ENCODE peak calls at places on chromosomes 7 and 10, in ten cellular contexts. C is endothelial cell, A is B cell, M is MM.1S, W is chondrocyte, P is brain microvascular endothelial cell, Z is OCI-LY7, U is Peyer's patch, S is NB4, Y is Calu3. F is an unnamed sample.

GRCh38 chr7:20194586-20194985 is 22.6 kb downstream of the MACC1 start:
- DNase-seq in A (no peak), Y (no peak), C (no peak), P (no peak), U (no peak), W (no peak), M (no peak), S (no peak), Z (no peak), F (no peak)

GRCh38 chr10:101485681-101486554 is 102.1 kb downstream of the POLL start:
- DNase-seq in C (no peak), S (peak), Y (no peak), M (no peak), W (no peak), P (no peak), Z (no peak), A (no peak), U (no peak), F (no peak)

GRCh38 chr10:45091968-45092367 is 91.2 kb downstream of the ZNF22 start:
- DNase-seq in U (no peak), Y (no peak), W (no peak), C (no peak), M (peak), Z (no peak), S (no peak), A (no peak), P (no peak), F (no peak)

GRCh38 chr10:98664329-98665042 is 217.8 kb upstream of the HPS1 start:
- DNase-seq in U (no peak), Z (peak), Y (peak), C (peak), M (peak), S (peak), W (no peak), A (peak), P (peak), F (peak)

GRCh38 chr10:86127274-86127819 is 239.2 kb downstream of the GRID1 start:
- DNase-seq in U (no peak), Y (no peak), S (no peak), W (no peak), C (no peak), P (no peak), Z (no peak), M (peak), A (no peak), F (no peak)

GRCh38 chr10:106980711-106981460 is 183.6 kb downstream of the SORCS1 start:
- DNase-seq in W (no peak), A (no peak), Z (no peak), P (no peak), S (no peak), U (no peak), Y (no peak), C (no peak), M (peak), F (no peak)

GRCh38 chr7:43693687-43694398 is 35.5 kb downstream of the COA1 start:
- DNase-seq in W (no peak), U (no peak), C (no peak), A (no peak), S (no peak), Z (no peak), M (no peak), Y (no peak), P (peak), F (peak)

GRCh38 chr7:155297517-155298287 is at the start of gene INSIG1:
- DNase-seq in A (peak), W (no peak), Z (peak), S (peak), U (peak), M (peak), P (peak), C (peak), Y (peak), F (peak)

GRCh38 chr7:45911311-45911710 is 9.8 kb downstream of the IGFBP3 start:
- DNase-seq in U (no peak), P (no peak), M (no peak), A (no peak), C (no peak), S (no peak), W (no peak), Z (no peak), Y (no peak), F (no peak)

GRCh38 chr7:155489862-155490696 is 32.1 kb downstream of the EN2 start:
- DNase-seq in C (no peak), Y (no peak), W (no peak), A (no peak), U (no peak), M (no peak), Z (no peak), S (no peak), P (no peak), F (no peak)

GRCh38 chr10:43820663-43821062 is 172.0 kb upstream of the ZNF32 start:
- DNase-seq in P (no peak), Y (no peak), C (no peak), W (no peak), Z (no peak), U (no peak), S (no peak), A (no peak), M (no peak), F (no peak)

GRCh38 chr10:30111340-30111980 is 52.1 kb upstream of the JCAD start:
- DNase-seq in Y (no peak), U (no peak), P (peak), M (no peak), C (no peak), S (no peak), W (no peak), A (no peak), Z (no peak), F (no peak)

GRCh38 chr7:28065721-28066285 is 114.8 kb downstream of the JAZF1 start:
- DNase-seq in U (no peak), Z (no peak), Y (no peak), A (no peak), P (no peak), C (no peak), M (no peak), S (no peak), W (no peak), F (no peak)

GRCh38 chr10:34759161-34759836 is 55.8 kb downstream of the PARD3 start:
- DNase-seq in Z (no peak), U (no peak), S (peak), A (no peak), Y (no peak), M (no peak), C (no peak), W (no peak), P (no peak), F (no peak)

GRCh38 chr7:135481600-135481979 is 28.3 kb downstream of the CNOT4 start:
- DNase-seq in Y (no peak), C (no peak), M (no peak), S (no peak), P (no peak), W (no peak), U (no peak), A (no peak), Z (no peak), F (no peak)

GRCh38 chr7:77335581-77335980 is 80.6 kb downstream of the GSAP start:
- DNase-seq in C (no peak), A (no peak), M (no peak), U (no peak), Z (no peak), P (no peak), W (no peak), Y (no peak), S (no peak), F (no peak)

GRCh38 chr7:39407139-39407538 is 159.1 kb upstream of the YAE1 start:
- DNase-seq in C (no peak), A (no peak), M (no peak), Y (peak), Z (no peak), U (no peak), P (no peak), S (no peak), W (no peak), F (no peak)

GRCh38 chr10:34739915-34740314 is 75.2 kb downstream of the PARD3 start:
- DNase-seq in A (no peak), M (peak), W (no peak), P (peak), Y (peak), U (no peak), Z (no peak), S (peak), C (peak), F (peak)

GRCh38 chr7:35596061-35596460 is 98.9 kb downstream of the HERPUD2 start:
- DNase-seq in P (peak), Y (no peak), U (no peak), A (no peak), Z (no peak), W (no peak), C (no peak), M (no peak), S (peak), F (peak)

GRCh38 chr7:41887446-41887845 is 184.6 kb upstream of the INHBA start:
- DNase-seq in P (no peak), C (no peak), U (no peak), W (no peak), M (no peak), S (peak), Y (no peak), A (no peak), Z (no peak), F (no peak)

GRCh38 chr7:122182081-122182480 is 38.0 kb upstream of the AASS start:
- DNase-seq in A (no peak), C (no peak), W (no peak), P (no peak), M (no peak), U (no peak), Z (no peak), S (no peak), Y (no peak), F (no peak)

GRCh38 chr7:52826515-52826914 is 208.9 kb upstream of the POM121L12 start:
- DNase-seq in C (no peak), Y (no peak), W (no peak), A (no peak), S (no peak), P (no peak), M (no peak), Z (no peak), U (no peak), F (no peak)

GRCh38 chr7:14639801-14640200 is 262.8 kb downstream of the DGKB start:
- DNase-seq in C (no peak), Y (peak), A (no peak), P (no peak), W (no peak), S (no peak), M (no peak), U (no peak), Z (no peak), F (peak)

GRCh38 chr7:135558881-135559280 is 1.2 kb downstream of the NUP205 start:
- DNase-seq in P (no peak), M (no peak), U (no peak), S (no peak), C (no peak), W (no peak), Z (no peak), A (no peak), Y (no peak), F (no peak)

GRCh38 chr7:142754681-142755575 is 5.7 kb downstream of the PRSS1 start:
- DNase-seq in P (no peak), S (no peak), A (no peak), U (no peak), Z (no peak), W (no peak), M (no peak), C (no peak), Y (no peak), F (no peak)

GRCh38 chr7:42454006-42454405 is 217.0 kb upstream of the GLI3 start:
- DNase-seq in Z (no peak), Y (no peak), W (no peak), U (no peak), C (no peak), A (no peak), M (no peak), P (no peak), S (no peak), F (no peak)

GRCh38 chr7:55593172-55593514 is 20.8 kb upstream of the VOPP1 start:
- DNase-seq in P (no peak), U (no peak), W (no peak), A (no peak), S (no peak), Z (no peak), M (no peak), C (no peak), Y (no peak), F (no peak)

GRCh38 chr10:102229810-102230263 is 3.7 kb downstream of the ELOVL3 start:
- DNase-seq in P (peak), Z (peak), W (no peak), U (peak), A (peak), S (peak), Y (peak), M (peak), C (peak), F (peak)

GRCh38 chr10:33143160-33143728 is 185.2 kb upstream of the ITGB1 start:
- DNase-seq in M (no peak), A (no peak), W (no peak), Z (no peak), U (no peak), Y (no peak), S (peak), P (peak), C (no peak), F (peak)

GRCh38 chr7:98354511-98355249 is 46.2 kb downstream of the BAIAP2L1 start:
- DNase-seq in S (no peak), Y (peak), W (no peak), M (no peak), Z (no peak), A (no peak), U (no peak), P (peak), C (no peak), F (peak)

GRCh38 chr10:5563991-5564536 is 39.3 kb downstream of the CALML3 start:
- DNase-seq in A (no peak), M (no peak), C (no peak), S (peak), U (no peak), P (peak), Z (no peak), W (peak), Y (no peak), F (no peak)

GRCh38 chr7:146146866-146147265 is 30.3 kb downstream of the CNTNAP2 start:
- DNase-seq in P (peak), W (no peak), S (no peak), A (no peak), Z (no peak), M (no peak), Y (no peak), U (no peak), C (no peak), F (no peak)

GRCh38 chr7:81775560-81775959 is 5.7 kb upstream of the HGF start:
- DNase-seq in U (no peak), M (no peak), A (no peak), Z (no peak), W (no peak), C (no peak), P (no peak), Y (no peak), S (no peak), F (no peak)

GRCh38 chr7:114099337-114099736 is 180.5 kb upstream of the PPP1R3A start:
- DNase-seq in Z (no peak), C (no peak), U (no peak), Y (no peak), P (no peak), W (no peak), A (no peak), M (no peak), S (no peak), F (no peak)

DNA sequence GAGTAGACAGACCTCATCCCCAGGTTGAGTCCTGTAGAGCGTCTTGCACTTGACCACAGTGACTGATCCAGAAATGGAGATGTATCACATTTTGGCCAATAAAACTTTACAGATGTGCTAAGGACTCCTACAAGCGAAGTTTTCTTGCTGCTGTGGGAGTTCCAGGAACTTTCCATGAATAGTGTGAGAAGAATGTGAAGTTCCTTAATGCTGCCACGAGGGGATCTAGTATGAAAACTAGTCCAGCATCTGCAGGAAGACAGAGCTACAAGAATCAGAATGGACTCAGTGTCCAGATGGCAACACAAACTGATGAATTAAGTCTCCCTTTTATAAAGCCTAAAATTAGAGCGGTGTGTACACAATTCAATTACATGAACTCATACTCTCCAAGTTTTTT is 14.8 kb upstream of the LSM8 start:
- DNase-seq in A (no peak), Z (no peak), S (peak), M (no peak), C (no peak), U (no peak), W (no peak), Y (no peak), P (peak), F (no peak)
- TF ChIP-seq CTCF in A (no peak), Z (peak), S (no peak), M (no peak), C (no peak), U (no peak), W (peak), Y (no peak), P (peak), F (no peak)

GRCh38 chr10:78229950-78230675 is 196.4 kb downstream of the RPS24 start:
- DNase-seq in S (no peak), A (no peak), Z (no peak), W (no peak), P (no peak), U (no peak), Y (no peak), C (no peak), M (no peak), F (no peak)

GRCh38 chr10:78236416-78237015 is 202.9 kb downstream of the RPS24 start:
- DNase-seq in P (no peak), Z (no peak), Y (no peak), A (no peak), U (no peak), W (no peak), C (no peak), M (no peak), S (no peak), F (no peak)

GRCh38 chr10:78231327-78231726 is 197.7 kb downstream of the RPS24 start:
- DNase-seq in S (no peak), Z (no peak), Y (no peak), A (no peak), W (no peak), U (no peak), P (no peak), M (no peak), C (no peak), F (no peak)

GRCh38 chr10:78231930-78232329 is 198.3 kb downstream of the RPS24 start:
- DNase-seq in M (no peak), W (no peak), S (peak), Y (peak), P (no peak), C (no peak), A (no peak), U (no peak), Z (no peak), F (no peak)
- TF ChIP-seq CTCF in M (no peak), W (peak), S (peak), Y (peak), P (peak), C (no peak), A (no peak), U (no peak), Z (no peak), F (no peak)

GRCh38 chr7:73612598-73613269 is 11.6 kb downstream of the MLXIPL start:
- DNase-seq in W (no peak), U (no peak), Y (peak), P (peak), C (peak), M (no peak), Z (no peak), S (peak), A (no peak), F (no peak)
- TF ChIP-seq CTCF in W (peak), U (no peak), Y (no peak), P (peak), C (no peak), M (no peak), Z (no peak), S (peak), A (no peak), F (no peak)

DNA sequence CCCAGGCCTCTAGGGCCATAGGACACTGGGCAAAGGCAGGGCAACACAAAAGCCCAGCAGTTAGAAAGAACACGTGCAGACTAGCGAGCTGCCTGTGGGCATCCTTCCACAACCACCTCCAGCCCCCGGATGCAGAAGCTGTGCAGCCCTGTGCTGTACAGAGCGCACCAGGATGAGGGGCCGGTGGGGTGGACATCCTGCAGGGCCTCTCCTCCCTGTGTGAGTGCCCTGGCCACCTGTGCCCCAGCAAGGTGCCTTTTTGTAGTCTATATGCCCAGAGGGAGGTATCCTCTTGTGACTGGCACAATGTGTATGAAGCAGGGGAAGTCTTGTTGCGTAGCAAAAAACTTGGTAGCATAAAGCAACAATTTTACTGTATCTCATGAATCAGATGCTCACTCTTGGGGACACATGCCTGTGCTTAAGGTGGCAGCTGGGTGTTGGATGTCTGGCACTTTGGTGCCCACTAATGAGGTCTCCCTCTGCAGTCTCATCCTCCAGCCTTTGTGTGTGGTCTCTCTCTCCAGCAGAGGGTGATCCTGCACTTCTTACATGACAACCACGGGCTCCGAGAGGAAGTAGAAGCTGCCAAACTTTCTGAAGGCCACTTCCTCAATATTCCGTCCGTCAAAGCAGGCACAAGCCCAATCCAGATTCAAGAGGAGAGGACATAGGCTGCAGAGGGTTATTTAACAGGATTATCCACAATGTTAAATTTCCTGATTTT is 8.7 kb downstream of the NCAPG2 start:
- DNase-seq in C (peak), Y (no peak), U (peak), P (peak), W (no peak), M (no peak), A (peak), S (peak), Z (no peak), F (peak)
- TF ChIP-seq CTCF in C (no peak), Y (no peak), U (peak), P (peak), W (peak), M (peak), A (peak), S (peak), Z (peak), F (peak)

GRCh38 chr7:123635551-123636359 is 19.9 kb upstream of the LMOD2 start:
- DNase-seq in P (peak), Y (no peak), S (peak), Z (peak), M (peak), W (no peak), U (no peak), C (no peak), A (no peak), F (peak)
- TF ChIP-seq CTCF in P (peak), Y (peak), S (peak), Z (peak), M (peak), W (peak), U (no peak), C (peak), A (peak), F (peak)

GRCh38 chr7:130865408-130866236 is 131.6 kb upstream of the KLF14 start:
- DNase-seq in U (no peak), P (no peak), M (peak), Z (peak), Y (no peak), S (peak), W (no peak), C (peak), A (no peak), F (no peak)
- TF ChIP-seq CTCF in U (no peak), P (peak), M (no peak), Z (peak), Y (no peak), S (no peak), W (peak), C (no peak), A (no peak), F (no peak)